ENCODE peak calls at places on chromosomes 16 and 17, in five cellular contexts. Z is CD8-positive, alpha-beta T cell; P is uterus; B is breast epithelium; R is ascending aorta. X is an unnamed sample. For H3K9me3 and H3K4me1, the result is how much of the 10 kb centered on the place peaks cover.

GRCh38 chr17:42618442-42619150 is 9.1 kb downstream of the TUBG1 start:
- DNase-seq in Z (no peak), P (no peak), B (no peak), R (no peak), X (no peak)

GRCh38 chr17:76146053-76146875 is 5.2 kb upstream of the FOXJ1 start:
- DNase-seq in Z (no peak), P (no peak), B (peak), R (no peak), X (no peak)

GRCh38 chr16:55470533-55471371 is 8.2 kb upstream of the MMP2 start:
- DNase-seq in Z (no peak), P (no peak), B (peak), R (no peak), X (no peak)

GRCh38 chr17:75273968-75274708 is 3.1 kb upstream of the MIF4GD start:
- DNase-seq in Z (no peak), P (no peak), B (no peak), R (no peak), X (no peak)

GRCh38 chr17:82848022-82848592 is 8.3 kb upstream of the ZNF750 start:
- DNase-seq in Z (no peak), P (peak), B (peak), R (no peak), X (peak)

GRCh38 chr17:8103549-8103948 is 14.8 kb downstream of the ALOXE3 start:
- DNase-seq in Z (no peak), P (no peak), B (no peak), R (no peak), X (no peak)

GRCh38 chr16:57694556-57695377 is at the start of gene DRC7:
- DNase-seq in Z (no peak), P (peak), B (no peak), R (no peak), X (no peak)

GRCh38 chr16:27430923-27431484 is 29.0 kb downstream of the IL21R start:
- DNase-seq in Z (no peak), P (no peak), B (no peak), R (no peak), X (no peak)

GRCh38 chr17:71252446-71252845 is 868.4 kb upstream of the SOX9 start:
- DNase-seq in Z (no peak), P (no peak), B (no peak), R (no peak), X (no peak)

GRCh38 chr17:70159980-70160379 is 9.4 kb upstream of the KCNJ2 start:
- DNase-seq in Z (no peak), P (no peak), B (no peak), R (no peak), X (no peak)

GRCh38 chr17:9465216-9465921 is 110.3 kb downstream of the STX8 start:
- DNase-seq in Z (no peak), P (no peak), B (no peak), R (no peak), X (no peak)

GRCh38 chr16:35516551-35516950 is 2057.1 kb downstream of the TP53TG3F start:
- DNase-seq in Z (no peak), P (no peak), B (no peak), R (no peak), X (no peak)

DNA sequence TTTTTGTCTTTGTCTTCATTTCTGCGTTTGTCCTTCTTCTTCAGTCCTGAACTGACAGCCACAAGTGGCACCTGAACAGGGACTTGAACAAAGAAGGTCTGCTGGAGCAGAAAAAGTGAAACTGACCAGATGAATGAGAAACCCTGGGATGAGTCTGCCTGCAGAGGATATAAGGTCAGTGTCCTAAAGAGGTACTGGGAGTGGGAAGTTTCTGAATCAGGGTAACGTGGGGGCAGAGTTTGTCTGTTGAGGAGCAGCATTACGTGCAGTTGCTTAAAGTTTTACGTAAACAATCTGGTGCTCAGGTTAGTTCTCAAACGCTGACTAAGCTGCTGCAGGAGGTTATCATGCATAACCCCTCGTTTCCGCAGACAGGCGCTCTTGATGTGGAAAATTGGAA is 2057.6 kb downstream of the TP53TG3F start:
- DNase-seq in Z (no peak), P (no peak), B (no peak), R (no peak), X (no peak)
- H3K9me3 ChIP-seq in Z (under half), P (under half), B (under half), R (under half), X (under half)

GRCh38 chr16:11239644-11240632 is 16.1 kb downstream of the SOCS1 start:
- DNase-seq in Z (no peak), P (no peak), B (no peak), R (no peak), X (no peak)
- H3K4me1 ChIP-seq in Z (under half), P (under half), B (under half), R (under half), X (under half)

GRCh38 chr16:83838151-83838550 is 30.4 kb downstream of the HSBP1 start:
- DNase-seq in Z (no peak), P (no peak), B (no peak), R (no peak), X (no peak)
- H3K9me3 ChIP-seq in Z (under half), P (under half), B (under half), R (under half), X (under half)

DNA sequence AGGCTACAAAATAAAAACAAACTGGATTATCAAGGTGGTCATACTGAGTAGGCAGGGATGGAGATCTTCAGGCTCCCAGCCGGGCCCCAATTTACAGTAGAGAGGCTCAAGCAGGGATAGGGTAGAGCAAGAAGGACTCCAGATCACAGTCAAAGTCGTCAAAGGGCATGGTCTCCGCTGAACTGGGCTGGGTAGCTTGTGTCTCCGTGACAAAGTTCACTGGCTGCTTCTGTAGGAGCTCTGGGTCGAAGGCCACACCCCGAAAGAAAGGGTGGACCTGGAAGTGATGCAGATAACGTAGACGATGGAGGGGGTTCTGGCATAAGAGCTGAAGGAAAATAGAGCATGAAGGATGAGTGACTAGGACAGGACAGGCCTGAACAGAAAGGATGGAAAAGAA is 3.6 kb downstream of the RSKR start:
- DNase-seq in Z (no peak), P (no peak), B (no peak), R (no peak), X (no peak)
- H3K4me1 ChIP-seq in Z (under half), P (under half), B (under half), R (under half), X (under half)